ENCODE peak calls at places on chromosomes 12 and 14, in seven cellular contexts. F, M, B, Q, G, X and L are unnamed samples.

GRCh38 chr12:59164991-59165718 is 244.9 kb upstream of the LRIG3 start:
- DNase-seq in F (peak; percentile 78), M (no peak), B (peak; percentile 19), Q (no peak), G (peak; percentile 7), X (peak; percentile 19), L (no peak)

GRCh38 chr14:99195602-99196309 is 76.2 kb downstream of the BCL11B start:
- DNase-seq in F (no peak), M (no peak), B (no peak), Q (no peak), G (no peak), X (peak; percentile 3), L (no peak)

GRCh38 chr12:89343127-89343526 is 9.2 kb downstream of the DUSP6 start:
- DNase-seq in F (no peak), M (peak; percentile 61), B (peak; percentile 16), Q (no peak), G (no peak), X (peak; percentile 12), L (no peak)

GRCh38 chr12:125015680-125016310 is 22.4 kb downstream of the BRI3BP start:
- DNase-seq in F (peak; percentile 54), M (no peak), B (no peak), Q (no peak), G (no peak), X (no peak), L (no peak)

GRCh38 chr14:75335588-75335987 is 57.0 kb downstream of the FOS start:
- DNase-seq in F (no peak), M (no peak), B (no peak), Q (no peak), G (no peak), X (no peak), L (no peak)

GRCh38 chr12:50110127-50110761 is 1.8 kb upstream of the COX14 start:
- DNase-seq in F (no peak), M (peak; percentile 60), B (no peak), Q (no peak), G (no peak), X (peak; percentile 32), L (no peak)

GRCh38 chr12:130775953-130776856 is 60.1 kb upstream of the RIMBP2 start:
- DNase-seq in F (peak; percentile 52), M (peak; percentile 39), B (peak; percentile 92), Q (no peak), G (peak; percentile 72), X (peak; percentile 90), L (no peak)

GRCh38 chr14:106879241-106879640 is 1352.9 kb downstream of the TMEM121 start:
- DNase-seq in F (peak; percentile 71), M (no peak), B (no peak), Q (no peak), G (no peak), X (no peak), L (no peak)

GRCh38 chr14:91918159-91918883 is 29.2 kb downstream of the FBLN5 start:
- DNase-seq in F (no peak), M (no peak), B (no peak), Q (no peak), G (no peak), X (no peak), L (no peak)

GRCh38 chr14:51872396-51872795 is 12.0 kb downstream of the GNG2 start:
- DNase-seq in F (peak; percentile 34), M (no peak), B (no peak), Q (no peak), G (no peak), X (no peak), L (no peak)

GRCh38 chr14:22319526-22320352 is 269.3 kb downstream of the DAD1 start:
- DNase-seq in F (peak; percentile 17), M (no peak), B (peak; percentile 43), Q (no peak), G (no peak), X (peak; percentile 15), L (no peak)